ENCODE peak calls at places on chromosome 1, in seven cellular contexts. M is PC-9, G is MM.1S, S is GM13976, W is body of pancreas, H is Calu3, P is fibroblast of mammary gland. I is an unnamed sample.

GRCh38 chr1:21961337-21961736 is 15.5 kb upstream of the CELA3B start:
- DNase-seq in M (no peak), G (no peak), S (no peak), W (no peak), H (no peak), P (no peak), I (no peak)

GRCh38 chr1:12069616-12070244 is 6.6 kb downstream of the TNFRSF8 start:
- DNase-seq in M (no peak), G (no peak), S (no peak), W (no peak), H (no peak), P (no peak), I (no peak)

GRCh38 chr1:110875216-110875731 is 2.3 kb downstream of the CD53 start:
- DNase-seq in M (no peak), G (peak; percentile 53), S (no peak), W (peak; percentile 9), H (no peak), P (no peak), I (peak; percentile 47)

GRCh38 chr1:208243522-208243850 is 698 bp downstream of the PLXNA2 start:
- DNase-seq in M (no peak), G (peak; percentile 45), S (peak; percentile 44), W (peak; percentile 27), H (no peak), P (no peak), I (no peak)

GRCh38 chr1:182164273-182164672 is 102.8 kb upstream of the ZNF648 start:
- DNase-seq in M (no peak), G (no peak), S (no peak), W (no peak), H (no peak), P (no peak), I (no peak)

GRCh38 chr1:218634212-218634611 is 289.1 kb downstream of the TGFB2 start:
- DNase-seq in M (no peak), G (no peak), S (no peak), W (no peak), H (no peak), P (no peak), I (no peak)

GRCh38 chr1:205849619-205850355 is at the start of gene PM20D1:
- DNase-seq in M (peak; percentile 54), G (peak; percentile 100), S (peak; percentile 81), W (peak; percentile 93), H (peak; percentile 91), P (peak; percentile 92), I (peak; percentile 65)

GRCh38 chr1:205317311-205317917 is 4.1 kb downstream of the NUAK2 start:
- DNase-seq in M (peak; percentile 87), G (no peak), S (no peak), W (peak; percentile 98), H (peak; percentile 93), P (no peak), I (no peak)

GRCh38 chr1:12083766-12084165 is 20.7 kb downstream of the TNFRSF8 start:
- DNase-seq in M (no peak), G (no peak), S (no peak), W (no peak), H (no peak), P (peak; percentile 85), I (no peak)

GRCh38 chr1:3625151-3625907 is 514 bp downstream of the TPRG1L start:
- DNase-seq in M (peak; percentile 41), G (peak; percentile 18), S (no peak), W (peak; percentile 62), H (peak; percentile 9), P (peak; percentile 22), I (no peak)

GRCh38 chr1:36754366-36754765 is 271.7 kb upstream of the CSF3R start:
- DNase-seq in M (no peak), G (no peak), S (no peak), W (no peak), H (no peak), P (no peak), I (no peak)

GRCh38 chr1:90114521-90115141 is 119.7 kb downstream of the ZNF326 start:
- DNase-seq in M (no peak), G (peak; percentile 62), S (peak; percentile 18), W (no peak), H (peak; percentile 17), P (peak; percentile 59), I (peak; percentile 20)

GRCh38 chr1:4362314-4363044 is 291.9 kb upstream of the AJAP1 start:
- DNase-seq in M (no peak), G (no peak), S (no peak), W (no peak), H (no peak), P (no peak), I (no peak)

GRCh38 chr1:203278087-203278884 is 27.0 kb upstream of the BTG2 start:
- DNase-seq in M (no peak), G (peak; percentile 48), S (peak; percentile 49), W (peak; percentile 89), H (no peak), P (peak; percentile 69), I (no peak)

GRCh38 chr1:155978973-155979429 is 654 bp upstream of the ARHGEF2 start:
- DNase-seq in M (peak; percentile 23), G (peak; percentile 63), S (peak; percentile 51), W (no peak), H (no peak), P (peak; percentile 44), I (no peak)

GRCh38 chr1:155977607-155978324 is 581 bp downstream of the ARHGEF2 start:
- DNase-seq in M (no peak), G (peak; percentile 51), S (peak; percentile 76), W (peak; percentile 43), H (peak; percentile 38), P (no peak), I (peak; percentile 68)

GRCh38 chr1:155976913-155977606 is 1.3 kb downstream of the ARHGEF2 start:
- DNase-seq in M (peak; percentile 14), G (peak; percentile 55), S (peak; percentile 25), W (no peak), H (no peak), P (no peak), I (no peak)

GRCh38 chr1:155979525-155980343 is 1.4 kb upstream of the ARHGEF2 start:
- DNase-seq in M (peak; percentile 58), G (peak; percentile 94), S (peak; percentile 34), W (no peak), H (no peak), P (no peak), I (no peak)

GRCh38 chr1:155978325-155978972 is at the start of gene ARHGEF2:
- DNase-seq in M (peak; percentile 64), G (peak; percentile 94), S (peak; percentile 92), W (peak; percentile 69), H (peak; percentile 78), P (peak; percentile 53), I (peak; percentile 90)
- TF ChIP-seq CTCF in M (no peak), G (peak; percentile 36), S (no peak), W (no peak), H (no peak), P (no peak), I (peak; percentile 33)

DNA sequence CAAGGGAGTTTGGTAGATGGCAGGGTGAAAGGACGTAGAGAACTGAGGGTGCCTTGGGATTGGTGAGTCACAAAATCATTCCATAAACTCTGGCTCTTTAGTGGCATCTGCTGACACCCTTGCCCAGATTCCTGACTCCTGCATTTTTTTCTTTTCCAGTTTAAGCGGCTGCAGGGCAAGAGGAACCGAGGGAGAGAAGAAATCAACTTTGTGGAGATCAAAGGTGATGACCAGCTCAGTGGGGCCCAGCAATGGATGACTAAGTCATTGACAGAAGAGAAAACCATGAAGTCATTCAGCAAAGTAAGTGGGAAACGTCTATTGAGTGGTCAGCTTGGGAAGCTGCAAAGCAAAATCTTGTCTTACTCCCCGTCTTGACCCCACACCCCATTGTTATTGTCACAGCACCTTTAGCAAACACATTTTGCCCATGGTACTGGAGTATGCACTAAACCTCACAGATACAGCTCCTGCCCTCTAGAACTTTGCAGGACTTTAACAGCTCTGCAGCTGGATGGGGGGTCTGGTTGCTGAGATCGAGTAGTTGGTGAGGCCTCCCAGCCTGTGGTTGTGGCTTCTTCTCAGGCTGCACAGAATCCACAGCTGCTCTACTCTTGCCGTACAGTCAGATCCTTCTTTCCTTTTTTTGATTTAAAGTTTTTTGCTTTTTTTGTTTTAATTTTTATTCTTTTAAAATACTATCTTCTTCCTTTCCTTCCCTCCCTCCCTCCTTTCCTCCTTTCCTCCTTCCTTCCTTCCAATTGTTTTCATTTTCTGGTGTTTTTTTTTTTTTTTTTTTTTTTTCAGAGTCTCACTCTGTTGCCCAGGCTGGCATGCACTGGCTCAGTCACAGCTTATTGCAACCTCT is 21.9 kb downstream of the SH2D2A start:
- DNase-seq in M (no peak), G (no peak), S (no peak), W (no peak), H (no peak), P (peak; percentile 46), I (no peak)
- TF ChIP-seq CTCF in M (no peak), G (no peak), S (no peak), W (no peak), H (no peak), P (no peak), I (no peak)

GRCh38 chr1:31936278-31936965 is 1.7 kb downstream of the PTP4A2 start:
- DNase-seq in M (no peak), G (peak; percentile 39), S (no peak), W (no peak), H (no peak), P (peak; percentile 32), I (no peak)

GRCh38 chr1:31939484-31940329 is 1.5 kb upstream of the PTP4A2 start:
- DNase-seq in M (peak; percentile 79), G (peak; percentile 67), S (peak; percentile 75), W (peak; percentile 74), H (peak; percentile 90), P (peak; percentile 92), I (peak; percentile 75)

GRCh38 chr1:31936966-31937299 is 1.2 kb downstream of the PTP4A2 start:
- DNase-seq in M (no peak), G (no peak), S (no peak), W (no peak), H (no peak), P (no peak), I (no peak)

GRCh38 chr1:31937300-31938183 is 626 bp downstream of the PTP4A2 start:
- DNase-seq in M (peak; percentile 46), G (peak; percentile 58), S (peak; percentile 69), W (peak; percentile 79), H (peak; percentile 58), P (peak; percentile 42), I (peak; percentile 64)

DNA sequence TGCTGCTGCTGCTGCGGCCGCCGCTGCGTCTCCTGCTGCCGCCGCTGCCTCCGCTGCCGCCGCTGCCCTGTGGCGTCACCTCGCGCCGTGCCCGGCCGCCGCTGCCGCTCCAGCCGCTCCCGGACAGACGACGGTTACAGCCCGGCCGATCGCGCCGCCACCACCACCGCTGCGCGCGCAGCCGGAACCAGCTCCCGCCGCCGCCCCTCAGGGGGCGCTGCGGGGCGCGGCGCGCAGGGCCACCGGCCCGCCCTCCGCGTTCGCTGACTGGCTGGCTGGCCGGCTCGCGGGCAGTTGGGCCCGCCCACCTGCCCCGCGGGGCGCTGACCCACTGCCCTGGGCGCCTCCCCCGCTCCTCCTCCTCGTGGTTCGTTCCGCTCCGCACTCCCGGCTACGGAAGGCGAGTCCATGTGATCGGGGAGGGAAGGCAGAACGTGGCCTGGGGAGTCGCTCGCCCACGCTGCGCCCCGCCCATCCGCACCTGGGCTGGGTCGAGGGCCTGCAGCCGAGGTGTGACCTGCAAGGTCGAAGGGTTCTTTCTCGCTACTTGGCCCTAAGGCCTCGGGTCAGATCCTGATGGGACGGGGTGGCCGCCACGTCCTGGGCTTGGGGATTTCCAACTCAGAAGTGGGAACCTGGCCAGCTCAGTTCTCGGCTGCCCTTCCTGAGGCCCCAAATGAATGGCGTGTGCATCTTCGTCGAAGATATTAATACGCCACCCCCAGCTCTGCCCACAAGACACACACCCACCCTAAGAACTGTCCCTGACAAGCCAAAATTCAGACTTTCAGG is at the start of gene PTP4A2:
- DNase-seq in M (peak; percentile 97), G (peak; percentile 95), S (peak; percentile 96), W (peak; percentile 96), H (peak; percentile 97), P (peak; percentile 93), I (peak; percentile 95)
- TF ChIP-seq CTCF in M (no peak), G (no peak), S (peak; percentile 80), W (peak; percentile 74), H (peak; percentile 56), P (no peak), I (peak; percentile 80)

GRCh38 chr1:9128520-9129371 is at the start of gene GPR157:
- DNase-seq in M (peak; percentile 78), G (peak; percentile 73), S (peak; percentile 99), W (peak; percentile 94), H (peak; percentile 84), P (peak; percentile 77), I (peak; percentile 99)
- TF ChIP-seq CTCF in M (no peak), G (no peak), S (peak; percentile 15), W (no peak), H (no peak), P (no peak), I (peak; percentile 2)

I was measured in GM10248.